ENCODE peak calls at places on chromosomes 2 and 18, in four cellular contexts. R, V, J and X are unnamed samples.

GRCh38 chr2:212987492-212987891 is 163.9 kb downstream of the IKZF2 start:
- DNase-seq in R (no peak), V (no peak), J (no peak), X (no peak)

GRCh38 chr2:77001895-77002294 is 520.3 kb downstream of the LRRTM4 start:
- DNase-seq in R (no peak), V (no peak), J (no peak), X (no peak)

GRCh38 chr18:26544459-26544858 is 3.9 kb downstream of the KCTD1 start:
- DNase-seq in R (no peak), V (no peak), J (no peak), X (no peak)

GRCh38 chr18:28432350-28432749 is 255.4 kb upstream of the CDH2 start:
- DNase-seq in R (no peak), V (peak), J (no peak), X (no peak)

GRCh38 chr2:236169151-236169721 is 1.1 kb upstream of the GBX2 start:
- DNase-seq in R (no peak), V (no peak), J (no peak), X (no peak)

GRCh38 chr2:41972819-41973218 is 75.0 kb upstream of the PKDCC start:
- DNase-seq in R (no peak), V (no peak), J (no peak), X (no peak)

GRCh38 chr2:108348816-108349570 is 28.8 kb upstream of the SULT1C4 start:
- DNase-seq in R (no peak), V (no peak), J (no peak), X (no peak)

GRCh38 chr2:7279421-7279949 is 362.3 kb downstream of the RNF144A start:
- DNase-seq in R (no peak), V (no peak), J (no peak), X (no peak)

DNA sequence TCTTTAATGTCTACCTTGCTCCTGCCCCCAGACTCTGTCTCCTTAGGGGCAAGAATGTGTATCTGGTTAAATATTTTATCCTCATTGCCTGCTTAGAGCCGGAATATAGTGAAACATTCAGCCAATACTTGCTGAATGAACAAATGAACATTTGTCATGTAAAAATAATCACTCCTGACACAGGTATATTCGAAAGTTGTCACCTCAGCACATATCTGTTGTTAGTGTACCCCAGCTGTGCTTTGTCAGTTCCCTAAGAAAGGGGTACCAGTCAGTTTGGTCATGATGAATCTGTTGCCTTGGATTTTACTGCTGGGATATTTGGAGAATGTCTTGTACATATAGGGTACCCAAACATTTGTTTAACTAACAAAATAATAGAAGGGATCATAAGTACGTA is 77.0 kb upstream of the PROKR1 start:
- DNase-seq in R (no peak), V (no peak), J (no peak), X (no peak)
- H3K4me3 ChIP-seq in R (no peak), V (no peak), J (no peak), X (no peak)

GRCh38 chr2:174586896-174587295 is 10.7 kb downstream of the WIPF1 start:
- DNase-seq in R (no peak), V (peak), J (no peak), X (no peak)

GRCh38 chr2:174586418-174586817 is 11.2 kb downstream of the WIPF1 start:
- DNase-seq in R (no peak), V (no peak), J (no peak), X (no peak)

GRCh38 chr2:174585111-174585510 is 12.5 kb downstream of the WIPF1 start:
- DNase-seq in R (no peak), V (no peak), J (no peak), X (no peak)

GRCh38 chr2:174587607-174588006 is 10.0 kb downstream of the WIPF1 start:
- DNase-seq in R (no peak), V (no peak), J (no peak), X (no peak)

DNA sequence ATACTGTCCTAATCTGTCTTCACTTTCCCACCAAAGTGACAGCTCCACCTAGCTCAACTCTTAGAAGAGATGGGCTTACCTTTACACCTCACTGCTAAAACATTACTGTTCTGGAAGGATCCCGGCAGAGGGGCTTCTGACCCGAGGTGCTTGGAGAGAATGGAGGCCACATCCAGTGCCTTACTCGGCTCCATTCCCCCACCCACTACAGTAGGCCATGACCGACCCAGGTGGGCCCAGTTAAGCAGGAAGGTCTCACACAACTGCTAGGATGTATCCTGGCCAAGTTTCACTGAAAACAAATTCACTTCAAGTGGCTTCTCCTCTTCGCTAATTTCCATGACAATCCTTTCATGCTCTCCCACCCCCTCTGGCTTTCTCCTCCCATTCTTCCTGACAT is 11.9 kb downstream of the WIPF1 start:
- DNase-seq in R (no peak), V (no peak), J (no peak), X (no peak)
- H3K4me3 ChIP-seq in R (no peak), V (no peak), J (no peak), X (no peak)

GRCh38 chr2:126671049-126671448 is 15.1 kb downstream of the GYPC start:
- DNase-seq in R (no peak), V (no peak), J (no peak), X (no peak)
- H3K4me3 ChIP-seq in R (no peak), V (no peak), J (no peak), X (no peak)

DNA sequence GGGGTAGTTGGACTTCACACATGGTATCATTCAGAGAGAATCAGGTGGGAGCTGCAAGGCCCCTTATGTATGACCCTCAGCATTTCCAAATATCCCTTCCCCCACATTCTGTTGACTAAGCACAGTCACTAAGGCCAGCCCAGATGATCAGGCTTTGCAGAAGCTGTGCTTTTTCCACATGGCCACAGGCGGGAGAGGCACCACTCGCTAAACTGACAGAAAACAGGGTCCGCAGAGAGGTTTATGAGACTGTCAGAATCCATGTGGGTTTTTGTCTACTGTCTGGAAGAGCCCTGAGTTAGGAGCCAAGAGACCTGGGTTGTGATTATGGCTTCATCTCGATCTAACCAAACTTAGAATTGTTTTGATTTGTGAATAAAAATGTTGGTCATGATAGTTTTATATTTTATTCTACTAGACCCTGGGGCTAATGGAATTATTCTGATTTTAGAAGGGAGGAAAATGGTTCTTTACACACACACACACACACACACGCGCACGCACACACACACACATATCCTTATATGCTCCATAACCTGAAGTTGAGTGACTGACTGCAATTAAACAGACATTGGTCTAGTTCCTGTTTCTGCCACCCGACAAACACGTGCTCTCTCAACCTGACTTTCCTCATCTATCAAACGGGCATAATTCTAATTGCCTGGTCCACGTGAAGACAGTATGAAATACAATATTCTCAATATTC is 50.6 kb downstream of the SETBP1 start:
- DNase-seq in R (peak), V (no peak), J (no peak), X (peak)
- H3K4me3 ChIP-seq in R (no peak), V (no peak), J (no peak), X (no peak)

GRCh38 chr2:219250044-219250781 is 2.8 kb upstream of the TUBA4B start:
- DNase-seq in R (no peak), V (no peak), J (no peak), X (peak)
- H3K4me3 ChIP-seq in R (peak), V (no peak), J (peak), X (peak)

GRCh38 chr2:142180820-142181533 is 50.2 kb upstream of the LRP1B start:
- DNase-seq in R (peak), V (peak), J (no peak), X (peak)
- H3K4me3 ChIP-seq in R (no peak), V (no peak), J (no peak), X (no peak)

GRCh38 chr2:64727843-64728463 is 74.2 kb upstream of the SERTAD2 start:
- DNase-seq in R (peak), V (no peak), J (no peak), X (peak)
- H3K4me3 ChIP-seq in R (peak), V (no peak), J (peak), X (peak)

GRCh38 chr2:11131166-11131920 is 23.9 kb upstream of the SLC66A3 start:
- DNase-seq in R (no peak), V (no peak), J (no peak), X (no peak)

GRCh38 chr2:11133936-11134320 is 21.3 kb upstream of the SLC66A3 start:
- DNase-seq in R (no peak), V (no peak), J (no peak), X (no peak)

GRCh38 chr2:11133238-11133935 is 21.9 kb upstream of the SLC66A3 start:
- DNase-seq in R (no peak), V (no peak), J (no peak), X (no peak)

GRCh38 chr2:11134349-11134748 is 20.9 kb upstream of the SLC66A3 start:
- DNase-seq in R (no peak), V (no peak), J (no peak), X (no peak)

GRCh38 chr2:11132036-11132671 is 23.1 kb upstream of the SLC66A3 start:
- DNase-seq in R (no peak), V (no peak), J (no peak), X (no peak)
- H3K4me3 ChIP-seq in R (no peak), V (no peak), J (no peak), X (peak)

GRCh38 chr2:239275037-239275685 is 125.7 kb downstream of the HDAC4 start:
- DNase-seq in R (peak), V (peak), J (no peak), X (no peak)

GRCh38 chr2:239272626-239273025 is 128.2 kb downstream of the HDAC4 start:
- DNase-seq in R (no peak), V (no peak), J (no peak), X (no peak)

GRCh38 chr2:239275871-239276812 is 124.7 kb downstream of the HDAC4 start:
- DNase-seq in R (no peak), V (peak), J (no peak), X (no peak)

GRCh38 chr2:239273280-239274234 is 127.3 kb downstream of the HDAC4 start:
- DNase-seq in R (no peak), V (no peak), J (no peak), X (no peak)

DNA sequence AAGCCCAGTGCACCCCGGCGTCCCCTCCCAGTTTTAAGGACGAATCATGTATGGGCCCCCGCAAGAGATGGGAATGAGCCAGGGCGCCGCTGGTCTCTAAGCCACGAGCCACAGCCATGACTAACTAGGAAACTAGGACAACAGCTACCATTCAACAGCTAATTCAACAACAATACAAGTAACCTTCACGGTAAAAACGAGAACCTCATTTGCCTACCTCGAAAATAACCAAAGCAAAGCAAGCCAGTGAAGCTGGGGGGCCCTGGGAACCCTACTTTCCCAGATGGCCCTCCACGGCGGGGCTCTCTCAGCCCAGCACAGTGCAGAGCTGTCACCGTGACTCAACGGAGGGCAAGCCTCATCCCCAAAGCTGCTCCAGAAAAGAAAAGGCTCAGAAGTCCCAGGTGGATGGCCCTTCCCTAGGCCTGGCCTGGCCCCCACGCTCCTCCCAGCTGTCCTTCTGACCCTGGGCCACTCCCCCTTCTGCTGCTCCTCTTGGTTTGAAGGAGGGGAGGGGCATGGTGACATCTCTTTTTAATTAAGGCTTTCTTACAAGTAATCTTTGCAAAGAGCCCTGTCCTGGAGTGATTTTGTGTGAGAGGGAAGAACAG is 126.3 kb downstream of the HDAC4 start:
- DNase-seq in R (no peak), V (peak), J (no peak), X (no peak)
- H3K4me3 ChIP-seq in R (no peak), V (no peak), J (no peak), X (no peak)